ENCODE peak calls at places on chromosome 17, in eight cellular contexts. X is stomach, T is lower lobe of right lung, A is GM12878, K is mesothelial cell of epicardium, G is right atrium auricular region, Z is omental fat pad, R is astrocyte of the spinal cord. D is an unnamed sample.

GRCh38 chr17:80124351-80124981 is 22.5 kb downstream of the EIF4A3 start:
- DNase-seq in X (peak), T (no peak), A (no peak), K (no peak), G (no peak), Z (no peak), R (peak), D (no peak)

GRCh38 chr17:48262982-48263586 is 155.5 kb downstream of the SNX11 start:
- DNase-seq in X (no peak), T (no peak), A (no peak), K (no peak), G (no peak), Z (no peak), R (peak), D (no peak)

GRCh38 chr17:1638624-1639300 is 6.8 kb downstream of the SCARF1 start:
- DNase-seq in X (no peak), T (no peak), A (no peak), K (no peak), G (no peak), Z (no peak), R (no peak), D (no peak)

GRCh38 chr17:71247455-71248015 is 873.3 kb upstream of the SOX9 start:
- DNase-seq in X (no peak), T (no peak), A (no peak), K (no peak), G (no peak), Z (no peak), R (no peak), D (no peak)

GRCh38 chr17:61205931-61206330 is 193.7 kb upstream of the TBX2 start:
- DNase-seq in X (no peak), T (no peak), A (no peak), K (no peak), G (no peak), Z (no peak), R (peak), D (no peak)

GRCh38 chr17:44775136-44775837 is 16.5 kb downstream of the ADAM11 start:
- DNase-seq in X (peak), T (peak), A (peak), K (peak), G (peak), Z (peak), R (peak), D (peak)

GRCh38 chr17:48546924-48547838 is 2.3 kb upstream of the HOXB2 start:
- DNase-seq in X (no peak), T (no peak), A (no peak), K (no peak), G (no peak), Z (no peak), R (peak), D (no peak)

GRCh38 chr17:29162909-29163341 is 17.3 kb downstream of the MYO18A start:
- DNase-seq in X (no peak), T (no peak), A (no peak), K (no peak), G (no peak), Z (no peak), R (no peak), D (no peak)

GRCh38 chr17:77420804-77421634 is 280.2 kb downstream of the SEC14L1 start:
- DNase-seq in X (no peak), T (no peak), A (no peak), K (no peak), G (no peak), Z (no peak), R (peak), D (no peak)

GRCh38 chr17:43545383-43545632 is 832 bp downstream of the ETV4 start:
- DNase-seq in X (peak), T (no peak), A (no peak), K (no peak), G (no peak), Z (no peak), R (no peak), D (no peak)

GRCh38 chr17:43020030-43020621 is 2.1 kb downstream of the VAT1 start:
- DNase-seq in X (no peak), T (no peak), A (no peak), K (no peak), G (no peak), Z (no peak), R (no peak), D (no peak)

GRCh38 chr17:47604268-47604927 is 45.3 kb upstream of the KPNB1 start:
- DNase-seq in X (no peak), T (no peak), A (no peak), K (no peak), G (no peak), Z (no peak), R (peak), D (no peak)

GRCh38 chr17:69606142-69606800 is 191.8 kb downstream of the MAP2K6 start:
- DNase-seq in X (no peak), T (no peak), A (no peak), K (no peak), G (no peak), Z (no peak), R (no peak), D (no peak)

GRCh38 chr17:27415090-27415795 is 41.0 kb upstream of the KSR1 start:
- DNase-seq in X (no peak), T (no peak), A (no peak), K (no peak), G (no peak), Z (no peak), R (no peak), D (no peak)

GRCh38 chr17:39808409-39808997 is 55.6 kb downstream of the IKZF3 start:
- DNase-seq in X (no peak), T (no peak), A (no peak), K (no peak), G (no peak), Z (no peak), R (no peak), D (no peak)

GRCh38 chr17:3683054-3683511 is 12.9 kb downstream of the P2RX5 start:
- DNase-seq in X (peak), T (no peak), A (peak), K (no peak), G (no peak), Z (no peak), R (no peak), D (peak)

GRCh38 chr17:26792486-26792885 is 501.4 kb upstream of the WSB1 start:
- DNase-seq in X (no peak), T (no peak), A (peak), K (no peak), G (no peak), Z (no peak), R (peak), D (peak)

GRCh38 chr17:1713878-1714487 is 3.8 kb upstream of the TLCD2 start:
- DNase-seq in X (peak), T (peak), A (no peak), K (no peak), G (no peak), Z (no peak), R (no peak), D (no peak)

GRCh38 chr17:81197831-81198490 is 24.8 kb downstream of the CEP131 start:
- DNase-seq in X (no peak), T (no peak), A (no peak), K (peak), G (no peak), Z (no peak), R (no peak), D (no peak)

GRCh38 chr17:60421273-60422161 is 772 bp upstream of the CHCT1 start:
- DNase-seq in X (peak), T (peak), A (no peak), K (peak), G (peak), Z (no peak), R (peak), D (no peak)

GRCh38 chr17:12985431-12986285 is 32.2 kb downstream of the ELAC2 start:
- DNase-seq in X (no peak), T (no peak), A (no peak), K (no peak), G (no peak), Z (no peak), R (peak), D (no peak)

GRCh38 chr17:40004712-40005111 is 10.5 kb upstream of the CSF3 start:
- DNase-seq in X (no peak), T (no peak), A (no peak), K (no peak), G (no peak), Z (no peak), R (no peak), D (no peak)

GRCh38 chr17:70521821-70522256 is 352.5 kb downstream of the KCNJ2 start:
- DNase-seq in X (peak), T (no peak), A (no peak), K (peak), G (peak), Z (no peak), R (peak), D (no peak)

GRCh38 chr17:1773755-1774181 is 11.9 kb downstream of the SERPINF1 start:
- DNase-seq in X (no peak), T (no peak), A (no peak), K (no peak), G (no peak), Z (no peak), R (no peak), D (no peak)

GRCh38 chr17:40445769-40446468 is 2.7 kb downstream of the IGFBP4 start:
- DNase-seq in X (no peak), T (no peak), A (no peak), K (no peak), G (no peak), Z (no peak), R (no peak), D (no peak)

GRCh38 chr17:48603959-48604769 is 622 bp downstream of the HOXB6 start:
- DNase-seq in X (no peak), T (no peak), A (no peak), K (no peak), G (no peak), Z (no peak), R (no peak), D (no peak)

GRCh38 chr17:42908872-42909700 is 8.5 kb downstream of the G6PC1 start:
- DNase-seq in X (no peak), T (no peak), A (no peak), K (no peak), G (no peak), Z (no peak), R (no peak), D (no peak)

GRCh38 chr17:59853168-59853918 is 39.4 kb downstream of the TUBD1 start:
- DNase-seq in X (peak), T (no peak), A (no peak), K (no peak), G (no peak), Z (no peak), R (peak), D (no peak)

GRCh38 chr17:81958633-81959342 is 2.2 kb downstream of the NOTUM start:
- DNase-seq in X (no peak), T (no peak), A (no peak), K (no peak), G (no peak), Z (no peak), R (no peak), D (no peak)

GRCh38 chr17:35846055-35846809 is 22.5 kb downstream of the HEATR9 start:
- DNase-seq in X (no peak), T (no peak), A (no peak), K (no peak), G (no peak), Z (no peak), R (no peak), D (no peak)

GRCh38 chr17:73819440-73820395 is 175.5 kb upstream of the SDK2 start:
- DNase-seq in X (no peak), T (no peak), A (no peak), K (no peak), G (no peak), Z (no peak), R (no peak), D (no peak)

GRCh38 chr17:73822371-73822770 is 178.1 kb upstream of the SDK2 start:
- DNase-seq in X (no peak), T (no peak), A (no peak), K (no peak), G (no peak), Z (no peak), R (no peak), D (no peak)

GRCh38 chr17:73823684-73824083 is 179.4 kb upstream of the SDK2 start:
- DNase-seq in X (no peak), T (no peak), A (no peak), K (no peak), G (no peak), Z (no peak), R (no peak), D (no peak)

GRCh38 chr17:73821665-73822064 is 177.4 kb upstream of the SDK2 start:
- DNase-seq in X (no peak), T (no peak), A (no peak), K (no peak), G (no peak), Z (no peak), R (no peak), D (no peak)

DNA sequence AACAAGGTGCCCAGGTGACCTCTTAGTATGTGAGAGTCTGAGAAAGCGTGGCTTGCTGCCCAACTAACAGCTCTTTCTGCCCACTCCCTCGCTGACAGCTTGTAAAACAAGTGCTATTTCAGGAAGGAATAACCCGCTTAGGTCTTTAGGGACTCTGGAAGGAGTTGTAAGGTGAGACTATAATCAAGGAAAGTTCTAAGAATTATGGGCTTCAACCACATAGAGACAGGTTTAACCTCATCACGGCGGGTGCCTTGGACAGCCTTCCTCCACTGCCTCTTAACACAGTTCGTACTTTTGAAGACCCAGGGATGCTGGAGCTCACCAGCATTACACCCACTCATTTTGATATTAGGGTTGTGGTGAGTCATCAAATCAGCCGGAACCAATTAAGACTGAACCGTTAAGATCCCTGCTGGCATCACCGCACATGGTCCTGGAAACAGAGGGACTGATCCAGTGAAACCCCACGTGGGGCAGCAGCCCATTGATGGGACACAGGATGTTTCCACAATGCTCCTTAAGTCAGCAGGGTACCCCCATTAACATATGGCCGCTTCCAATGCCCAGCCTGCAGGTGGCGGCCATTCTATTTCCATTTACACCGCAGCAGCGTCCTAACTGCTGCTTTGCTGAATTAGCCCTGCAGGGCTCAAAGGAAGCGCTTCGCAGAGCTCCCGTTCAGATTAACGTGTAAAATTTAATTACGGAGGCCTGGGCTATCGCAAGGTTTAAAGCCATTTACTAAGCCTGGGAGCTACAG is 176.6 kb upstream of the SDK2 start:
- DNase-seq in X (peak), T (no peak), A (no peak), K (no peak), G (no peak), Z (no peak), R (peak), D (no peak)
- TF ChIP-seq CTCF in X (no peak), T (peak), A (no peak), K (no peak), G (peak), Z (no peak), R (no peak), D (no peak)

DNA sequence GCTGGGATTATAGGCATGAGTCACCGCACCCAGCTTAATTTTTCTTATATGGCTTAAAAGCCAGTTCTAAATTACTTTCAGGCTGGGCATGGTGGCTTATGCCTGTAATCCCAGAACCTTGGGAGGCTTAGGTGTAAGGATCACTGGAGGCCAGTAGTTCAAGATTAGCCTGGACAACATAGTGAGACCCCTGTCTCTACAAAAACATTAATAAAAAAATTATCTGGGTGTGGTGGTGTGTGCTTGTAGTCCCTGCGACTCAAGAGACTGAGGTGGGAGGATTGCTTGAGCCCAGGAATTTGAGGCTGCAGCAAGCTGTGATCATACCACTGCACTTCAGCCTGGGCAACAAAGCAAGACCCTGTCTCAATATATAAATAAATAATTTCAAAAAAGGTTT is 10.8 kb upstream of the SMARCD2 start:
- DNase-seq in X (no peak), T (no peak), A (no peak), K (no peak), G (no peak), Z (no peak), R (no peak), D (no peak)
- TF ChIP-seq CTCF in X (no peak), T (no peak), A (no peak), K (no peak), G (no peak), Z (no peak), R (no peak), D (no peak)

GRCh38 chr17:74454197-74455024 is 12.0 kb upstream of the CD300A start:
- DNase-seq in X (no peak), T (peak), A (no peak), K (peak), G (peak), Z (peak), R (no peak), D (no peak)
- TF ChIP-seq CTCF in X (no peak), T (peak), A (no peak), K (peak), G (peak), Z (no peak), R (no peak), D (no peak)

DNA sequence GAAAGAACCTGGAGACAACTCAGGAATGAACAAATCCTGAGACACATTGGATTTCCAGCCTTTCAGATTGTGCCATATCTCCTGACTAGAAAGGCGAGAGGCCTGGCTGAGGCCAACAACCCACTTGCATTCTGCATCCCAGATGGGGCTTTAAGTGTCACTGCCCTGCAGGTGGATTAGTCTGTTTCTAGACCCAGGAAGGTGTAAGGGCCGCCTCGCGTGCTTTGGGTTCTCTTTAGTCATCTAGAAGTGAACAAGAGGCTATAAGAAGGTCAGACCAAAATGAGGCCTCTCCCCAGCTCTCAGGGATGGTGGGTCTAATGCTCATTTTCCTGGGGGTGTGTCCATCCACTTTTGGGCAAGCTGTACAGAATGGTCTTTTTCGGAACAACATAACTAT is 4.9 kb downstream of the SAP30BP start:
- DNase-seq in X (no peak), T (no peak), A (no peak), K (no peak), G (no peak), Z (no peak), R (no peak), D (no peak)
- TF ChIP-seq CTCF in X (no peak), T (no peak), A (no peak), K (no peak), G (no peak), Z (no peak), R (no peak), D (no peak)

GRCh38 chr17:7922499-7923289 is 6.6 kb upstream of the RNF227 start:
- DNase-seq in X (peak), T (peak), A (no peak), K (peak), G (peak), Z (peak), R (peak), D (no peak)
- TF ChIP-seq CTCF in X (no peak), T (no peak), A (no peak), K (no peak), G (no peak), Z (no peak), R (no peak), D (no peak)

DNA sequence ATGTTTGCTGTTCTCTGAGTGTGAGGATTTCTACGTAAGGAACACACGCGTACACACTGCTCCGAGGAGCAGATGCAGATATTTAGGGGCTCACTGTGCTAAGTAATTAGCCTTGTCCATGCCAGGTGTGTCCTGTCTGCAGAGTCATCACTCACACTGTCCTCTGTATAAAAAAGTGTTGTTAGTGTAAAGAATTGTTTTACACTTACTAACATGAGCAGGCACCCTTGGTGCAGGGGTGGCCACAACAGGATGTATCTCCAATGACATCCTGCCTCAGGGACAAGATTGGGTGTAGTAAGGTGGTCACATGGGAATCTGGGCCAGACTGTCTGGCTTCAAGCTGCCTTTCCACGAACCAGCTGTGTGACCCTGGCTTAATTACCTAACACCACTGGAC is 63.9 kb downstream of the NDEL1 start:
- DNase-seq in X (no peak), T (no peak), A (no peak), K (no peak), G (no peak), Z (no peak), R (no peak), D (no peak)
- TF ChIP-seq CTCF in X (no peak), T (no peak), A (no peak), K (no peak), G (no peak), Z (no peak), R (no peak), D (no peak)

GRCh38 chr17:5297245-5297644 is 15.2 kb downstream of the RABEP1 start:
- DNase-seq in X (no peak), T (no peak), A (no peak), K (no peak), G (no peak), Z (no peak), R (no peak), D (no peak)
- TF ChIP-seq CTCF in X (no peak), T (no peak), A (peak), K (no peak), G (no peak), Z (no peak), R (no peak), D (no peak)